ENCODE peak calls at places on chromosomes 11 and 22, in five cellular contexts. Y, A, P, H and C are unnamed samples.

GRCh38 chr22:46038516-46039430 is 61.8 kb upstream of the WNT7B start:
- DNase-seq in H (no peak), A (no peak), P (no peak), Y (no peak), C (no peak)

GRCh38 chr11:118607401-118608267 is at the start of gene PHLDB1:
- DNase-seq in Y (peak; percentile 63), P (no peak), A (peak; percentile 46), H (peak; percentile 72), C (peak; percentile 50)

GRCh38 chr11:124835918-124836317 is 29.3 kb upstream of the ROBO3 start:
- DNase-seq in H (no peak), Y (no peak), P (no peak), A (no peak), C (no peak)

GRCh38 chr22:32579533-32580220 is 105.1 kb downstream of the FBXO7 start:
- DNase-seq in H (no peak), Y (no peak), P (no peak), A (no peak), C (no peak)

GRCh38 chr22:42814616-42815015 is 42.5 kb downstream of the ARFGAP3 start:
- DNase-seq in P (no peak), Y (no peak), H (no peak), A (no peak), C (no peak)

GRCh38 chr11:65206441-65206841 is 24.7 kb downstream of the CAPN1 start:
- DNase-seq in H (no peak), P (no peak), A (peak; percentile 20), Y (no peak), C (no peak)

GRCh38 chr11:76773921-76774361 is 9.2 kb upstream of the TSKU start:
- DNase-seq in Y (peak; percentile 61), H (no peak), A (peak; percentile 75), P (no peak), C (no peak)

GRCh38 chr11:103601230-103601846 is 435.1 kb upstream of the DDI1 start:
- DNase-seq in Y (peak; percentile 52), A (no peak), H (no peak), P (no peak), C (no peak)

GRCh38 chr11:82722236-82722635 is 11.4 kb downstream of the FAM181B start:
- DNase-seq in Y (no peak), H (no peak), A (no peak), P (no peak), C (no peak)

GRCh38 chr11:107695446-107695845 is 16.4 kb downstream of the SLN start:
- DNase-seq in P (no peak), A (no peak), H (no peak), Y (no peak), C (no peak)
- H3K27ac ChIP-seq in P (no peak overlapping the region), A (no peak overlapping the region), H (peak overlapping the region; percentile 79), Y (no peak overlapping the region), C (no peak overlapping the region)

DNA sequence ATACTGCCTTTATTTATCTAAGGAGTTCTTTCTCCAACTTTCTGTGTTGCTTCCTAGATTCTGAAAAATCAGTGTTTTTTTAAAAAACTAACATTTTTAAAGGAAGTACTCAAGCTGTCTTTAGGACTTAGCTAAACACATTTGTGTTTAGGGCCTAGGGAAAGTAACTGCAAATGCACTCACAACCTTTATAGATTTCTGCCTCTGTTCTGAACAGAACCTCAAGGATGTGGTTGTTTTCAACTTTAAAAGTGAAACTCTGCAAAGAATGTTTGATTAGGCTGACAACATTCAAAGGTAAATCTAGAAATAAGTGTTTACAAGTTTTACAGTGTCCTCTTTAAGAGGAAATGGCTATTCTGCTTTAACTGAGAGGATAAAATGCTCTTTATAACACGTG is 55.4 kb upstream of the CNTN5 start:
- DNase-seq in P (no peak), A (no peak), Y (no peak), H (no peak), C (no peak)
- TF ChIP-seq CTCF in P (no peak), A (no peak), Y (no peak), H (no peak), C (no peak)

GRCh38 chr11:11580012-11580411 is 41.8 kb downstream of the GALNT18 start:
- DNase-seq in Y (no peak), A (no peak), H (no peak), P (no peak), C (no peak)

GRCh38 chr11:11582261-11582701 is 39.5 kb downstream of the GALNT18 start:
- DNase-seq in Y (no peak), A (no peak), H (no peak), P (no peak), C (no peak)

GRCh38 chr11:11580831-11581492 is 40.8 kb downstream of the GALNT18 start:
- DNase-seq in Y (peak; percentile 49), P (no peak), A (no peak), H (no peak), C (no peak)

GRCh38 chr11:11579012-11579755 is 42.6 kb downstream of the GALNT18 start:
- DNase-seq in Y (no peak), P (no peak), A (no peak), H (no peak), C (no peak)

GRCh38 chr11:11581493-11581880 is 40.3 kb downstream of the GALNT18 start:
- DNase-seq in A (no peak), P (no peak), H (no peak), Y (no peak), C (no peak)
- H3K27ac ChIP-seq in A (no peak overlapping the region), P (peak overlapping the region; percentile 11), H (peak overlapping the region; percentile 65), Y (no peak overlapping the region), C (no peak overlapping the region)

GRCh38 chr11:85180528-85180927 is 446.6 kb downstream of the DLG2 start:
- DNase-seq in Y (no peak), P (no peak), H (no peak), A (no peak), C (no peak)

GRCh38 chr11:85187992-85188391 is 439.2 kb downstream of the DLG2 start:
- DNase-seq in P (no peak), Y (no peak), A (no peak), H (no peak), C (no peak)

DNA sequence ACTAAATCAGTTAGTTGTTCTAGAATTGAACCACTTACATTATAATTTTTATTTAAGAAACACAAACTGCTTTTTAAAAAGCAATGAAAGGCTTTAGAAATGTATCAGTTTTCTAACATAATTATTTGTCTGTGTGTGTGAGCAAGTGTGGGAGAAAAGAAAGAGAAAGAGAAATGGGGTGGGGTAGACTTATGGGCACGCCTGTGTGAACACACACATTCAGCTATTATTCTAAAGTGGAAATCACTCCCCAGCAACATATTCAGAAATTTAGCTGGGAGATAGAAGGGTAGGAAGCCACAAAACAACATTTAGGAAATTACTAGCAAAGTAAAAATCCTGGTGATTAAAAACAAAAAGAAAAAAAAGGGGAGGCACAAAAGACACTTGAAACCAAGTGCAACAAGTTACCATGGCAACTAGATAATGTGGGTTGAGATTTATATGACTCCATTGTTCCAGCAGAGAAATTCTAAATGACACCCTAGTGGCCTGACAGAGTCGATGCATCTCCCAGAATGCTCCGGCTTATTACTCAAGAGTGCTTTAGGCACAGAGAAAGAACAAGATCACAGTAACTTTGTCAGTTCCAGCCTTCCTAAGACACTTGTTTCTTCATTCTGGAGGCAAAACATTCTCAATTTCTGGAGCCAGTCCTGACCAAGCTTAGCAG is 444.6 kb downstream of the DLG2 start:
- DNase-seq in A (no peak), H (no peak), Y (peak; percentile 14), P (no peak), C (no peak)
- TF ChIP-seq CTCF in A (no peak), H (peak; percentile 18), Y (peak; percentile 48), P (no peak), C (no peak)

GRCh38 chr11:114348200-114349191 is 51.8 kb downstream of the C11orf71 start:
- DNase-seq in H (no peak), Y (peak; percentile 65), P (no peak), A (peak; percentile 47), C (peak; percentile 8)
- H3K27ac ChIP-seq in H (no peak overlapping the region), Y (no peak overlapping the region), P (no peak overlapping the region), A (no peak overlapping the region), C (no peak overlapping the region)

DNA sequence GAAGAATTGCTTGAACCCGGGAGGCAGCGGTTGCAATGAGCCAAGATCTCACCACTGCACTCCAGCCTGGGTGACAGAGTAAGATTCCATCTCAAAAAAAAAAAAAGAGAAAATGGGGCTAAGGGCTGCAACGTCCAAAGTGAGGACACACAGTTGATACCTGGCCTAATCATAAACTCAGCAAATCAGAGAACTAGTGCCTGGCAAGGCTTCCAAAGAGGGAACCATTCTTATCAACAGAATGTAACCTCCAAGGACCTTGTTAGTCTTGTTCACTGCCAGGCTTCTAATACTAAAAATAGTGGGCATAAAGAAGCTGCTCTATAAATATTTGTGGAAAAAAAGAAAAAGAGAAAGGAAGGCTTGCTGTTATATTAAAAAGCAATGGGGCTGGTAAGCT is 42.3 kb downstream of the FAM168A start:
- DNase-seq in Y (no peak), P (no peak), A (no peak), H (no peak), C (no peak)
- TF ChIP-seq CTCF in Y (no peak), P (no peak), A (no peak), H (no peak), C (no peak)

GRCh38 chr11:69434341-69434960 is 47.0 kb upstream of the LINC01488 start:
- DNase-seq in A (no peak), H (no peak), P (no peak), Y (no peak), C (no peak)
- H3K27ac ChIP-seq in A (no peak overlapping the region), H (no peak overlapping the region), P (no peak overlapping the region), Y (no peak overlapping the region), C (no peak overlapping the region)

GRCh38 chr22:19891350-19892248 is 36.9 kb upstream of the GNB1L start:
- DNase-seq in A (no peak), H (no peak), P (no peak), Y (peak; percentile 85), C (peak; percentile 67)
- TF ChIP-seq CTCF in A (no peak), H (no peak), P (no peak), Y (no peak), C (no peak)

DNA sequence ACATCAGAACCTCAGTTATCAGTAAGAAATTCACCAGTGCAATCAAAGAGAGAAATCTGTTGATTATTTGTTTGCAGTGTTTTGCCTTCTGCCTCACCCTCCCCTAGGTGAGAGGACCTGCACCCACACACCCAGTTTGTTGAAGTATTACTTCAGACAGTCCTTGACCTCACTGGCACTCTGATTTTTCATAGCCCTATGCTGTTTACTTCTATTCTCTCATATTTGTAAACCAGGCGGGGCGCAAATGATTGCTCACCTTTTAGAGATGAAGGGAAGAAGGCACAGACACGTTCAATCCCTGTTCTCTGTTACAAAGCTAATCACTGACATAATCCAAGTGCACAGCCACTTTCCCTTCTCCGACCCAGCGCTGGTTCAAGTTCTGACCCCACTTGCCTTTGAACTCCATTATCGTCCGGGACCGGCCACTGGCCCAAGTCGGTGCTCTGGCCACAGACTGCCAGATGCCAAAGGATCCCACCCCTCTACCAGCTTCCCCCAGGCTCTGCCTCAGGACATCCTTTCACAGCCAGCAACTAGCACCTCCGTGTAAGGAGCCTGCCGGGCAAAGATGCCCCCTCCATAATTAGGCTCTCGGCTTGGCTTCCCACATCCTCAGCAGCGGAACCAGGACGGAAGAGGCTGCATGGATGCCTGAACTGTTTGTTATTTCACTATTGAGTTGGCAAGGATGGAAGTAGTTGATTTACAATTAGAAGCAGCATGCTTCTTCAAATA is 1.7 kb downstream of the ETS1 start:
- DNase-seq in H (no peak), P (no peak), Y (no peak), A (no peak), C (no peak)
- H3K27ac ChIP-seq in H (no peak overlapping the region), P (peak overlapping the region; percentile 37), Y (no peak overlapping the region), A (no peak overlapping the region), C (no peak overlapping the region)

DNA sequence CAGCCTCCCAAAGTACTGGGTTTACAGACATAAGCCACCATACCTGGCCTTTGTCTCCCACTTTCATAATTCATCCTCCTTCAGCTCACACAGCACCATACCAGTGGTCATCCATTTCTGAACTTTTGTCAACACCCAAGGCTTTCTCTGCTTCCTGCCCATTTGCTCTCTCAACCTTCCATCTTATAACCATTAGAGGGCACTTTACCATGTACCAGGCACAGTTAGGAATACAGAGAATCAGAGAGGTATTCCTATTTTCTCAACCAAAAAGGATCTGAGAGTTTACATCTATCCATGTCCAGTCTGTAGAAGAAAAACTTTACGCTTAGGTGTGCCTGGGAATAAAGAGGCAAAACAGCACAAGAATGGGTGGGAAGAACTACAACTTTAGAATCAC is 397.6 kb downstream of the BUD13 start:
- DNase-seq in Y (no peak), H (no peak), P (no peak), A (no peak), C (no peak)
- TF ChIP-seq CTCF in Y (peak; percentile 18), H (no peak), P (no peak), A (no peak), C (no peak)